ENCODE peak calls at places on chromosomes 7 and 10, in four cellular contexts. One of them, this sample, is unnamed.

GRCh38 chr7:99030951-99031350 is 113.0 kb downstream of the SMURF1 start:
- DNase-seq in sigmoid colon: no peak
- DNase-seq in HL-60: no peak
- DNase-seq in tibial artery: peak; percentile 69
- DNase-seq in this sample: peak; percentile 41

GRCh38 chr7:27605689-27606269 is 56.9 kb downstream of the HIBADH start:
- DNase-seq in tibial artery: no peak
- DNase-seq in sigmoid colon: no peak
- DNase-seq in HL-60: no peak
- DNase-seq in this sample: peak; percentile 55

GRCh38 chr7:2198760-2199159 is 34.0 kb downstream of the MAD1L1 start:
- DNase-seq in HL-60: no peak
- DNase-seq in tibial artery: no peak
- DNase-seq in sigmoid colon: no peak
- DNase-seq in this sample: no peak

GRCh38 chr7:140635345-140635744 is 5.3 kb downstream of the DENND2A start:
- DNase-seq in HL-60: no peak
- DNase-seq in sigmoid colon: no peak
- DNase-seq in tibial artery: no peak
- DNase-seq in this sample: no peak

GRCh38 chr10:21030096-21030495 is 133.0 kb upstream of the NEBL start:
- DNase-seq in tibial artery: no peak
- DNase-seq in sigmoid colon: no peak
- DNase-seq in HL-60: peak; percentile 56
- DNase-seq in this sample: peak; percentile 10

GRCh38 chr10:83492004-83492403 is 647.3 kb upstream of the GHITM start:
- DNase-seq in HL-60: no peak
- DNase-seq in sigmoid colon: no peak
- DNase-seq in tibial artery: no peak
- DNase-seq in this sample: no peak

GRCh38 chr10:14758994-14759664 is 15.6 kb downstream of the FAM107B start:
- DNase-seq in HL-60: no peak
- DNase-seq in tibial artery: no peak
- DNase-seq in sigmoid colon: no peak
- DNase-seq in this sample: no peak

GRCh38 chr10:59968705-59969104 is 62.3 kb upstream of the CCDC6 start:
- DNase-seq in tibial artery: no peak
- DNase-seq in sigmoid colon: no peak
- DNase-seq in HL-60: no peak
- DNase-seq in this sample: no peak

GRCh38 chr7:48742046-48742445 is 182.3 kb upstream of the CDC14C start:
- DNase-seq in HL-60: no peak
- DNase-seq in tibial artery: no peak
- DNase-seq in sigmoid colon: no peak
- DNase-seq in this sample: no peak

GRCh38 chr7:17774248-17774647 is 166.0 kb downstream of the SNX13 start:
- DNase-seq in sigmoid colon: no peak
- DNase-seq in tibial artery: no peak
- DNase-seq in HL-60: peak; percentile 6
- DNase-seq in this sample: peak; percentile 70

GRCh38 chr7:74707216-74707615 is 49.7 kb downstream of the GTF2I start:
- DNase-seq in tibial artery: no peak
- DNase-seq in sigmoid colon: no peak
- DNase-seq in HL-60: no peak
- DNase-seq in this sample: no peak

GRCh38 chr7:16951483-16952080 is 69.8 kb upstream of the AGR3 start:
- DNase-seq in tibial artery: no peak
- DNase-seq in HL-60: no peak
- DNase-seq in sigmoid colon: no peak
- DNase-seq in this sample: peak; percentile 25

GRCh38 chr10:10630281-10630680 is 387.4 kb upstream of the CELF2 start:
- DNase-seq in tibial artery: no peak
- DNase-seq in sigmoid colon: no peak
- DNase-seq in HL-60: no peak
- DNase-seq in this sample: no peak

GRCh38 chr7:157527235-157527634 is 190.4 kb downstream of the DNAJB6 start:
- DNase-seq in HL-60: no peak
- DNase-seq in tibial artery: no peak
- DNase-seq in sigmoid colon: no peak
- DNase-seq in this sample: no peak

GRCh38 chr10:68895041-68895440 is 6.1 kb upstream of the DDX50 start:
- DNase-seq in tibial artery: no peak
- DNase-seq in sigmoid colon: no peak
- DNase-seq in HL-60: no peak
- DNase-seq in this sample: no peak

GRCh38 chr7:34315032-34315431 is 343.0 kb upstream of the NPSR1 start:
- DNase-seq in sigmoid colon: no peak
- DNase-seq in tibial artery: no peak
- DNase-seq in HL-60: no peak
- DNase-seq in this sample: no peak

GRCh38 chr7:98078197-98078870 is 28.3 kb upstream of the LMTK2 start:
- DNase-seq in sigmoid colon: peak; percentile 29
- DNase-seq in tibial artery: no peak
- DNase-seq in HL-60: no peak
- DNase-seq in this sample: no peak

GRCh38 chr7:4129481-4130122 is 552.5 kb upstream of the FOXK1 start:
- DNase-seq in tibial artery: no peak
- DNase-seq in sigmoid colon: peak; percentile 44
- DNase-seq in HL-60: no peak
- DNase-seq in this sample: no peak

GRCh38 chr7:121429803-121430202 is 33.7 kb upstream of the FAM3C start:
- DNase-seq in sigmoid colon: no peak
- DNase-seq in HL-60: no peak
- DNase-seq in tibial artery: no peak
- DNase-seq in this sample: no peak

GRCh38 chr10:79203833-79204232 is 135.1 kb downstream of the ZMIZ1 start:
- DNase-seq in tibial artery: no peak
- DNase-seq in HL-60: no peak
- DNase-seq in sigmoid colon: no peak
- DNase-seq in this sample: no peak

GRCh38 chr7:76016191-76016947 is 22.0 kb upstream of the TMEM120A start:
- DNase-seq in HL-60: no peak
- DNase-seq in sigmoid colon: no peak
- DNase-seq in tibial artery: no peak
- DNase-seq in this sample: peak; percentile 44

GRCh38 chr7:3277604-3278572 is 23.2 kb upstream of the SDK1 start:
- DNase-seq in sigmoid colon: no peak
- DNase-seq in tibial artery: no peak
- DNase-seq in HL-60: no peak
- DNase-seq in this sample: peak; percentile 21

GRCh38 chr7:2974093-2974819 is 69.4 kb downstream of the CARD11 start:
- DNase-seq in HL-60: no peak
- DNase-seq in sigmoid colon: peak; percentile 24
- DNase-seq in tibial artery: no peak
- DNase-seq in this sample: no peak

GRCh38 chr10:108782411-108782810 is 1140.9 kb downstream of the XPNPEP1 start:
- DNase-seq in tibial artery: no peak
- DNase-seq in HL-60: no peak
- DNase-seq in sigmoid colon: no peak
- DNase-seq in this sample: no peak

GRCh38 chr7:35465791-35466336 is 212.0 kb upstream of the TBX20 start:
- DNase-seq in HL-60: no peak
- DNase-seq in tibial artery: no peak
- DNase-seq in sigmoid colon: no peak
- DNase-seq in this sample: no peak

GRCh38 chr7:43244232-43244631 is 131.8 kb downstream of the HECW1 start:
- DNase-seq in tibial artery: no peak
- DNase-seq in HL-60: no peak
- DNase-seq in sigmoid colon: no peak
- DNase-seq in this sample: no peak

GRCh38 chr10:22556774-22557173 is 157.6 kb downstream of the PIP4K2A start:
- DNase-seq in HL-60: no peak
- DNase-seq in sigmoid colon: no peak
- DNase-seq in tibial artery: no peak
- DNase-seq in this sample: no peak

DNA sequence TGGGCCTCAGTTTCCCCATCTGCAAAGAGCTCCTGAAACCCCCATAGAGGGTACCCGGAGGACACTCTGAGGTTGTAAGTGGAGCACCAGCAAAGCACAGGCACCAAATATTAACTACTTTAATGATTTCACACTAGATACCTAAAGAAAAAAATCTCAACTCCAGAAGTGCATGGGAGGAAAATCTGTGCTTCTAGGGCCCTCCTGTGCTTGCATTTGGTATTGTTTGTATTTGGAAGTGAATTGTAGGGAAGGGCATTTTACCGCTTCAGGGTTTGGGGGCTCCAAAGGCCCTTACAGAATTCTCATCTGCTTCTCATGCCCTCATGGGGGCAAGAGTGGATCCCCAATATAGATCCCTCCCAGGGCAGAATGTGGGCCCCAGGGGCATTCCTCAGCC is 22.4 kb upstream of the DRGX start:
- DNase-seq in sigmoid colon: no peak
- DNase-seq in HL-60: no peak
- DNase-seq in tibial artery: no peak
- DNase-seq in this sample: no peak
- TF ChIP-seq CTCF in sigmoid colon: no peak
- TF ChIP-seq CTCF in HL-60: no peak
- TF ChIP-seq CTCF in tibial artery: no peak
- TF ChIP-seq CTCF in this sample: peak; percentile 2

GRCh38 chr7:926061-927030 is 28.1 kb downstream of the ADAP1 start:
- DNase-seq in sigmoid colon: peak; percentile 64
- DNase-seq in HL-60: no peak
- DNase-seq in tibial artery: peak; percentile 17
- DNase-seq in this sample: no peak
- H3K4me3 ChIP-seq in sigmoid colon: no peak overlapping the region
- H3K4me3 ChIP-seq in HL-60: no peak overlapping the region
- H3K4me3 ChIP-seq in tibial artery: no peak overlapping the region
- H3K4me3 ChIP-seq in this sample: no peak overlapping the region

DNA sequence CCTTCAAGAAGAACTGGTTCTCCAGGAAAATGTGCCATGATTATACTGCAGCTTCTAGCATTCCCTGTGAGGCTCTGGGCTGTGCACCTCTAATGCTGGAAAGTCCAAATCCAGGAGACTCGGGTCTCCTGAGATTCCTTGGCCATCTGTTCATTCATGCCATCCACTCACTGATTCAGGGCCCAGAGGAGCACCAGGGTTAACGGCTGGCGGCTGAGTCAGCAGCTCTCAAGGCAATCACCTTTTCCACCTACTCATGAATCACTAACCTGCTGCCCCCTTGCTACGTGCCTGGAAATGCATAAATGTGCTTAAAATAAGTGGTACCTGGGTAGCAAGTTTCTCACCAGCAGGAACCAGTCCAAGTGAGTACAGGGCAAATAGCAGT is 132.7 kb downstream of the KCNMA1 start:
- DNase-seq in tibial artery: no peak
- DNase-seq in sigmoid colon: no peak
- DNase-seq in HL-60: no peak
- DNase-seq in this sample: peak; percentile 26
- TF ChIP-seq CTCF in tibial artery: no peak
- TF ChIP-seq CTCF in sigmoid colon: no peak
- TF ChIP-seq CTCF in HL-60: no peak
- TF ChIP-seq CTCF in this sample: no peak

GRCh38 chr10:58514102-58514472 is 1.4 kb downstream of the BICC1 start:
- DNase-seq in tibial artery: no peak
- DNase-seq in HL-60: no peak
- DNase-seq in sigmoid colon: no peak
- DNase-seq in this sample: peak; percentile 24
- H3K4me3 ChIP-seq in tibial artery: peak overlapping the region; percentile 90
- H3K4me3 ChIP-seq in HL-60: no peak overlapping the region
- H3K4me3 ChIP-seq in sigmoid colon: peak overlapping the region; percentile 72
- H3K4me3 ChIP-seq in this sample: peak overlapping the region; percentile 79

GRCh38 chr10:43420369-43421200 is 11.6 kb upstream of the HNRNPF start:
- DNase-seq in sigmoid colon: peak; percentile 98
- DNase-seq in HL-60: peak; percentile 87
- DNase-seq in tibial artery: peak; percentile 92
- DNase-seq in this sample: peak; percentile 98
- TF ChIP-seq CTCF in sigmoid colon: no peak
- TF ChIP-seq CTCF in HL-60: no peak
- TF ChIP-seq CTCF in tibial artery: no peak
- TF ChIP-seq CTCF in this sample: peak; percentile 14

DNA sequence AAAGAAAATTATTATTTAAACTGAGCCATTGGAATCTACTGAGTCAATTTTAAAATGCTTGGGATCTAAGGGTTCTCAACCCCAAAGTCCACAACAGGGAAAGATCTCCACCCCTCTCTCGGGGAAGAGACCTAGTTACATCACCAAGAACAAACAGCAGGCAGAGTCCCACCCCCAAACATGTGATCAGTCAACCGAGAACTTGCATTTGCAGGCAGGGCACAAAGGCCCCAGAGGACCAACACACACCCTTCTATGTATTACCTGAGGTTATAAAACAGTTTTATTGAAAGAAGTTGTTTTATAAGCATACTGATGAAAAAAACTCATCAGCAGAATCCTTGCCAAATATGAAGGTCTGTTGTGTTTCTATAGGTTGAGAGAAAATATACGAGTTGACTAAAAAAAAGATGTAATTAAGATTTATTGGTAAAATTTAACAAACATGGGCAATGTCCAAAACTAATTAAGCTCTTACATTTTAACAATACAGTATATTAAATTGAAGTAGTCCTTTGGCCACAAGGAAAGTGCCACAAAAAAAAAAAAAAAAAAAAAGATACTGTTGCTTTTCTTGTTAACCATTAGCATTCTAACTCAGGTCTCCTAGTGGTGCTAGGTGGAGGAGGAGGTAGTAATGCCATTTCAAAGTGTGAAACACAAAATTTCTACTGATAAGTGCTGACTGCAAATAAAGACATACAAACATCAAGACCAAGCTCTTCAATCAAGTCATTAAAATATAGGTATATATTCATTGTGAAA is 975 bp upstream of the USP54 start:
- DNase-seq in tibial artery: peak; percentile 62
- DNase-seq in sigmoid colon: peak; percentile 71
- DNase-seq in HL-60: peak; percentile 17
- DNase-seq in this sample: peak; percentile 62
- H3K4me3 ChIP-seq in tibial artery: no peak overlapping the region
- H3K4me3 ChIP-seq in sigmoid colon: no peak overlapping the region
- H3K4me3 ChIP-seq in HL-60: no peak overlapping the region
- H3K4me3 ChIP-seq in this sample: no peak overlapping the region

GRCh38 chr10:98273454-98273850 is 5.5 kb upstream of the LOXL4 start:
- DNase-seq in HL-60: no peak
- DNase-seq in tibial artery: no peak
- DNase-seq in sigmoid colon: peak; percentile 30
- DNase-seq in this sample: no peak
- TF ChIP-seq CTCF in HL-60: no peak
- TF ChIP-seq CTCF in tibial artery: no peak
- TF ChIP-seq CTCF in sigmoid colon: no peak
- TF ChIP-seq CTCF in this sample: no peak

GRCh38 chr7:65731129-65731528 is 141.7 kb upstream of the VKORC1L1 start:
- DNase-seq in tibial artery: no peak
- DNase-seq in HL-60: no peak
- DNase-seq in sigmoid colon: no peak
- DNase-seq in this sample: no peak

DNA sequence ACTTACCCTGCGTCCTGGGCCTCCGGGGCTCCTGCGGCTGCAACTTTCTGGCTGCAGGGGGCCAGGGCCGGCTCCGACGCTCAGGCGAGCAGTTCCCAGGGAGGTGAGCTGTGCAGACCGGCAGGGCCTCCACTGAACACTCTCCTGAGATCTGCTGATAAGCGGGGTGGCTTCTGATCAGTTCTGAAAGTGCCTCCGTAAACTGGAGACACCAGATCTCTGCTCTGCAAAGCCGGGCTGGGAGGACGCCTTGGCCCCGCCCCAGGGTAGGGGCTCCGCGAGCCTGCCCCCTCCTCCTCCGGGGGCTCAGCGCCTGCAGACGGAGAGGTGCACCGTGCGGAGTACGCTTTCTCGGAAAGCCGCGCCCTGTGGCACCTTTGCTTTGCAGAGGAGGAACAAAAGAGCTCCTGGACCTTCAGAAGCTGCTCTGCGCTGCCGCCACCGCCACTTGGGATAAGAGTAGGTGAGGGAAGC is 141.3 kb upstream of the VKORC1L1 start:
- DNase-seq in tibial artery: no peak
- DNase-seq in sigmoid colon: peak; percentile 63
- DNase-seq in HL-60: no peak
- DNase-seq in this sample: peak; percentile 23
- H3K4me3 ChIP-seq in tibial artery: no peak overlapping the region
- H3K4me3 ChIP-seq in sigmoid colon: peak overlapping the region; percentile 51
- H3K4me3 ChIP-seq in HL-60: no peak overlapping the region
- H3K4me3 ChIP-seq in this sample: peak overlapping the region; percentile 45

This sample was measured in fibroblast of villous mesenchyme.